ENCODE peak calls at places on chromosomes 3 and 15, in nine cellular contexts. L, J, G, C, X, D, Y, I and P are unnamed samples.

GRCh38 chr3:15262021-15262420 is 56.0 kb downstream of the CAPN7 start:
- DNase-seq in G (no peak), Y (no peak), D (no peak), I (no peak), J (no peak), C (no peak), X (no peak), L (no peak), P (no peak)

GRCh38 chr3:81643721-81644120 is 117.7 kb downstream of the GBE1 start:
- DNase-seq in D (no peak), I (no peak), J (no peak), G (no peak), Y (peak), X (peak), L (no peak), C (no peak), P (no peak)

GRCh38 chr15:41230650-41231533 is at the start of the genes CHP1 and EXD1:
- DNase-seq in D (peak), J (peak), C (peak), L (peak), G (peak), X (peak), Y (peak), I (peak), P (peak)

GRCh38 chr3:197468167-197468566 is 87.6 kb downstream of the BDH1 start:
- DNase-seq in I (no peak), D (no peak), X (no peak), J (no peak), Y (no peak), G (no peak), L (no peak), C (no peak), P (no peak)

GRCh38 chr3:60633644-60634043 is 617.6 kb downstream of the FHIT start:
- DNase-seq in X (no peak), D (no peak), Y (no peak), L (no peak), G (no peak), C (no peak), J (no peak), I (no peak), P (no peak)

GRCh38 chr15:98648654-98649537 is 557 bp downstream of the IGF1R start:
- DNase-seq in C (peak), Y (peak), I (no peak), X (no peak), G (peak), J (peak), D (no peak), L (no peak), P (peak)

GRCh38 chr15:67927501-67928156 is 87.8 kb upstream of the RNU6-1 start:
- DNase-seq in Y (peak), G (no peak), C (no peak), D (no peak), I (no peak), J (no peak), X (peak), L (no peak), P (peak)

GRCh38 chr3:156952011-156952410 is 125.9 kb downstream of the LEKR1 start:
- DNase-seq in G (no peak), X (no peak), I (no peak), D (no peak), C (no peak), Y (no peak), J (no peak), L (no peak), P (no peak)

GRCh38 chr15:63503739-63504246 is 600 bp upstream of the USP3 start:
- DNase-seq in I (peak), J (no peak), C (peak), Y (peak), X (no peak), G (peak), L (no peak), D (peak), P (peak)

GRCh38 chr3:127030328-127031045 is 47.6 kb downstream of the PLXNA1 start:
- DNase-seq in D (no peak), C (no peak), X (no peak), L (no peak), Y (no peak), G (no peak), I (no peak), J (no peak), P (no peak)

GRCh38 chr15:29827421-29827820 is 5.2 kb upstream of the TJP1 start:
- DNase-seq in G (no peak), L (no peak), D (no peak), J (no peak), X (no peak), Y (no peak), C (no peak), I (no peak), P (no peak)

GRCh38 chr15:51775967-51776816 is 24.8 kb downstream of the TMOD2 start:
- DNase-seq in D (peak), I (no peak), J (peak), C (peak), L (no peak), G (peak), X (peak), Y (peak), P (no peak)

GRCh38 chr3:49007771-49008528 is 759 bp downstream of the WDR6 start:
- DNase-seq in I (peak), G (peak), L (peak), Y (peak), X (peak), C (peak), D (peak), J (no peak), P (peak)

GRCh38 chr3:141465221-141465620 is 21.6 kb upstream of the RASA2 start:
- DNase-seq in I (no peak), X (no peak), Y (peak), J (no peak), G (no peak), C (peak), D (no peak), L (no peak), P (no peak)

GRCh38 chr15:76576526-76577279 is 240.1 kb downstream of the ISL2 start:
- DNase-seq in G (no peak), D (no peak), C (no peak), X (no peak), J (no peak), L (no peak), I (no peak), Y (peak), P (peak)

GRCh38 chr15:60936186-60936585 is 292.9 kb downstream of the RORA start:
- DNase-seq in X (no peak), I (no peak), L (no peak), G (no peak), C (no peak), Y (no peak), D (no peak), J (no peak), P (no peak)

GRCh38 chr3:52041118-52041847 is 15.1 kb downstream of the DUSP7 start:
- DNase-seq in I (no peak), C (no peak), D (no peak), X (peak), L (peak), J (peak), G (no peak), Y (no peak), P (no peak)